ENCODE peak calls at places on chromosomes 1 and 21, in six cellular contexts. R, L, W, X, M and T are unnamed samples.

GRCh38 chr1:3527774-3528173 is 73.3 kb downstream of the ARHGEF16 start:
- DNase-seq in R (no peak), L (no peak), W (no peak), X (no peak), M (no peak), T (no peak)

GRCh38 chr1:107548276-107548675 is 407.4 kb downstream of the NTNG1 start:
- DNase-seq in R (no peak), L (no peak), W (no peak), X (no peak), M (no peak), T (no peak)

GRCh38 chr21:30146558-30147282 is 19.9 kb downstream of the CLDN17 start:
- DNase-seq in R (no peak), L (no peak), W (no peak), X (no peak), M (peak; percentile 54), T (no peak)

GRCh38 chr21:45073301-45074047 is 906 bp upstream of the ADARB1 start:
- DNase-seq in R (no peak), L (peak; percentile 86), W (no peak), X (peak; percentile 59), M (peak; percentile 57), T (no peak)

GRCh38 chr1:113615425-113615824 is 143.9 kb downstream of the PHTF1 start:
- DNase-seq in R (no peak), L (no peak), W (no peak), X (no peak), M (no peak), T (no peak)

GRCh38 chr1:101207891-101208290 is 28.9 kb upstream of the S1PR1 start:
- DNase-seq in R (no peak), L (no peak), W (no peak), X (no peak), M (no peak), T (no peak)

GRCh38 chr1:159040206-159040605 is 30.5 kb downstream of the IFI16 start:
- DNase-seq in R (no peak), L (no peak), W (no peak), X (no peak), M (no peak), T (no peak)

GRCh38 chr1:121522061-121522759 is 337.4 kb downstream of the SRGAP2C start:
- DNase-seq in R (no peak), L (no peak), W (no peak), X (no peak), M (no peak), T (no peak)

GRCh38 chr1:16183765-16184556 is 28.1 kb upstream of the EPHA2 start:
- DNase-seq in R (no peak), L (no peak), W (no peak), X (no peak), M (no peak), T (no peak)

GRCh38 chr1:150516050-150516591 is 569 bp downstream of the FALEC start:
- DNase-seq in R (no peak), L (peak; percentile 70), W (no peak), X (no peak), M (no peak), T (no peak)
- TF ChIP-seq CTCF in R (no peak), L (no peak), W (no peak), X (no peak), M (no peak), T (no peak)

GRCh38 chr21:33611006-33611744 is 22.7 kb upstream of the DONSON start:
- DNase-seq in R (no peak), L (no peak), W (no peak), X (no peak), M (no peak), T (no peak)
- H3K36me3 ChIP-seq in R (peaks cover 85% of the 10 kb centered on the region), L (peaks cover 14% of the 10 kb centered on the region), W (peaks cover 51% of the 10 kb centered on the region), X (no peaks in the 10 kb centered on the region), M (no peaks in the 10 kb centered on the region), T (peaks cover 11% of the 10 kb centered on the region)

GRCh38 chr1:109649380-109649987 is 6.4 kb upstream of the GSTM4 start:
- DNase-seq in R (no peak), L (no peak), W (no peak), X (peak; percentile 25), M (no peak), T (no peak)
- TF ChIP-seq CTCF in R (peak; percentile 28), L (peak; percentile 17), W (peak; percentile 14), X (peak; percentile 34), M (peak; percentile 34), T (peak; percentile 10)

GRCh38 chr1:1315435-1315901 is 7.1 kb downstream of the PUSL1 start:
- DNase-seq in R (no peak), L (no peak), W (no peak), X (no peak), M (no peak), T (no peak)

GRCh38 chr1:1312450-1313314 is 4.3 kb downstream of the PUSL1 start:
- DNase-seq in R (no peak), L (no peak), W (no peak), X (no peak), M (no peak), T (no peak)

GRCh38 chr1:1314678-1315335 is 6.4 kb downstream of the PUSL1 start:
- DNase-seq in R (no peak), L (no peak), W (no peak), X (no peak), M (no peak), T (no peak)

GRCh38 chr1:1314237-1314586 is 5.8 kb downstream of the PUSL1 start:
- DNase-seq in R (no peak), L (no peak), W (no peak), X (no peak), M (no peak), T (no peak)

GRCh38 chr1:1313500-1314236 is 5.3 kb downstream of the PUSL1 start:
- DNase-seq in R (no peak), L (no peak), W (no peak), X (no peak), M (no peak), T (no peak)
- H3K36me3 ChIP-seq in R (peaks cover 79% of the 10 kb centered on the region), L (peaks cover 62% of the 10 kb centered on the region), W (peaks cover 66% of the 10 kb centered on the region), X (no peaks in the 10 kb centered on the region), M (peaks cover 5% of the 10 kb centered on the region), T (peaks cover 74% of the 10 kb centered on the region)

GRCh38 chr1:68051475-68051874 is 1.0 kb upstream of the DIRAS3 start:
- DNase-seq in R (no peak), L (peak; percentile 71), W (peak; percentile 25), X (peak; percentile 76), M (no peak), T (no peak)
- TF ChIP-seq CTCF in R (peak; percentile 26), L (no peak), W (peak; percentile 43), X (peak; percentile 19), M (peak; percentile 14), T (peak; percentile 22)

GRCh38 chr1:24384251-24385090 is 29.1 kb downstream of the STPG1 start:
- DNase-seq in R (no peak), L (peak; percentile 83), W (no peak), X (no peak), M (no peak), T (no peak)

GRCh38 chr1:24381256-24381655 is 32.3 kb downstream of the STPG1 start:
- DNase-seq in R (no peak), L (no peak), W (no peak), X (no peak), M (no peak), T (no peak)

GRCh38 chr1:24383381-24383940 is 30.1 kb downstream of the STPG1 start:
- DNase-seq in R (no peak), L (no peak), W (no peak), X (no peak), M (no peak), T (no peak)

GRCh38 chr1:24380508-24380907 is 33.1 kb downstream of the STPG1 start:
- DNase-seq in R (no peak), L (no peak), W (no peak), X (no peak), M (no peak), T (no peak)

DNA sequence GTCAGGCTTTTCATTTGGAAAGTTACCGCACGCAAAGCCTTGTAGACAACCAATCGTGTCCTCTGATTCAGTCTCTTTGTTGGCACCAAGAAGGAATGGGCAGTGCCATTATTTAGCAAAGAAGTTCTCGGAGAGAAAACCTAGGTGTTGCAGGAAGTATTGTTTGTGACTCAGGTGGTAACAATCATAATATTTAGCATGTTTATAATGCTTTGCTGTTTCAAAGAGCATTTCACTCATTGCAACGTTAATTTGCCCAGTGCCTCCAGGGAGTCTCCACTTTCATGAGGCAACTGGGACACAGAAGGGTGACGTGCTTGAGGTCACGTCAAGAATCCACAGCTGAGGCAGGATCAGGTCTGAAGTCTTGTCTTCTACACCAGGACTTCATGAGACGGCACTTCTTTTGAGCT is 31.4 kb downstream of the STPG1 start:
- DNase-seq in R (no peak), L (no peak), W (no peak), X (no peak), M (no peak), T (no peak)
- H3K36me3 ChIP-seq in R (peaks cover 39% of the 10 kb centered on the region), L (no peaks in the 10 kb centered on the region), W (peaks cover 7% of the 10 kb centered on the region), X (no peaks in the 10 kb centered on the region), M (no peaks in the 10 kb centered on the region), T (no peaks in the 10 kb centered on the region)

GRCh38 chr21:42256316-42256715 is 37.4 kb downstream of the ABCG1 start:
- DNase-seq in R (no peak), L (no peak), W (no peak), X (no peak), M (no peak), T (no peak)

GRCh38 chr21:42255038-42255601 is 36.2 kb downstream of the ABCG1 start:
- DNase-seq in R (no peak), L (no peak), W (no peak), X (no peak), M (no peak), T (no peak)

GRCh38 chr21:42254631-42255030 is 35.7 kb downstream of the ABCG1 start:
- DNase-seq in R (no peak), L (no peak), W (no peak), X (no peak), M (no peak), T (no peak)

GRCh38 chr21:42257091-42257760 is 38.3 kb downstream of the ABCG1 start:
- DNase-seq in R (no peak), L (no peak), W (no peak), X (no peak), M (no peak), T (no peak)

GRCh38 chr21:42255825-42256224 is 36.9 kb downstream of the ABCG1 start:
- DNase-seq in R (no peak), L (no peak), W (no peak), X (no peak), M (no peak), T (no peak)
- TF ChIP-seq CTCF in R (no peak), L (no peak), W (no peak), X (no peak), M (no peak), T (no peak)

DNA sequence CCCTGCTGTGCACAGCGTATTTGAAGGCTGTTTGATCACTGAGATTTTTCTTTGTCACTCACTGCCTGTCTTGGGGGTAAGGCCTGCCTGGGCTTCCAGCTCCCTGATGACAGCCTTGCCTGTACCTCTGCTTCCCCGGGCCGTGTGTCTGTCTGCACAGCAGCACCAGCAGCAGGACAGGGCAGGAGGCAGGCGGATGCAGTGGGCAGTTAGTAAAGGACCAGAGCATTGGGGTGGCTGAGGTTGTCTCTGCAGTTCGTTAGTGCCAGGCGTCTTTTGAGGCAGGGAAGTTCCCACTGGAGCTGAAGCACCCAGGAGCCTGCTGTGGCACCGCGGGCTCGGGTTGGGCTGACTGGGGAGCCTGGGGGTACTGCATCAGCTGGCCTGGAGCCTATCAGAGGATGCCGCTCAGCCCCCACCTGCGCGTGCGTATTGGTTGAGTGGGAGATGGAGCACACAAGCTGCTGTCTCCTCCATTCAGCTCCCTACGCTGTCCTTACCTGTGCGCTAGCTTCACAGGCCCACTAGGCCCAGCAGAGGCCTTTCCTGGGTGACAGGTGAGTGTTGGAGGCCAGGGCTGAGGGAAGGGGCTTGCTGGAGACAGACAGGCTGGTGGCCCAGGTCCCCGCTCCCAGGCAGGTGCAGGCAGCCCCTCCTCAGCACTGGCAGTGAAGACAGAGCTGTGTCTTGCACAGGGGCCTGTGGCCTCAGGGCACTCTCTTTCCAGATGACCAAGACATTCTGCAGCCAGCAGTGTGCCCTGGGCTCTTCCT is 28.2 kb downstream of the SNAP47 start:
- DNase-seq in R (no peak), L (peak; percentile 72), W (no peak), X (no peak), M (no peak), T (no peak)
- H3K36me3 ChIP-seq in R (peaks cover 79% of the 10 kb centered on the region), L (peaks cover 31% of the 10 kb centered on the region), W (peaks cover 48% of the 10 kb centered on the region), X (no peaks in the 10 kb centered on the region), M (peaks cover 3% of the 10 kb centered on the region), T (peaks cover 78% of the 10 kb centered on the region)